ENCODE peak calls at places on chromosomes 5 and 9, in six cellular contexts. N is cardiac muscle cell, V is neuronal stem cell, K is heart right ventricle, H is right cardiac atrium, U is spleen. F is an unnamed sample.

GRCh38 chr9:16048129-16048528 is 495.3 kb downstream of the CCDC171 start:
- DNase-seq in N (no peak), V (no peak), K (no peak), H (no peak), U (no peak), F (no peak)

GRCh38 chr5:42591026-42591425 is 165.6 kb upstream of the CCDC152 start:
- DNase-seq in N (peak), V (no peak), K (peak), H (peak), U (no peak), F (no peak)

GRCh38 chr5:42404366-42404765 is 18.9 kb upstream of the GHR start:
- DNase-seq in N (no peak), V (no peak), K (no peak), H (no peak), U (no peak), F (no peak)

GRCh38 chr9:95031711-95032461 is 285.6 kb downstream of the FANCC start:
- DNase-seq in N (no peak), V (no peak), K (no peak), H (no peak), U (no peak), F (no peak)

GRCh38 chr9:35749515-35750255 is 598 bp downstream of the RGP1 start:
- DNase-seq in N (no peak), V (no peak), K (no peak), H (peak), U (peak), F (no peak)

GRCh38 chr9:109466623-109467590 is 31.2 kb downstream of the PTPN3 start:
- DNase-seq in N (peak), V (no peak), K (no peak), H (no peak), U (no peak), F (no peak)

GRCh38 chr5:151362970-151363369 is 15.6 kb upstream of the SLC36A2 start:
- DNase-seq in N (no peak), V (no peak), K (no peak), H (no peak), U (no peak), F (no peak)

GRCh38 chr5:109769597-109770291 is 80.0 kb downstream of the MAN2A1 start:
- DNase-seq in N (no peak), V (no peak), K (no peak), H (no peak), U (no peak), F (no peak)

GRCh38 chr5:127515693-127516440 is 1.6 kb upstream of the PRRC1 start:
- DNase-seq in N (no peak), V (no peak), K (no peak), H (no peak), U (no peak), F (no peak)

GRCh38 chr5:37900692-37901091 is 60.9 kb upstream of the GDNF start:
- DNase-seq in N (peak), V (no peak), K (peak), H (peak), U (no peak), F (no peak)

GRCh38 chr9:133115604-133116345 is 5.3 kb downstream of the RALGDS start:
- DNase-seq in N (no peak), V (no peak), K (peak), H (peak), U (peak), F (no peak)

GRCh38 chr9:71680189-71680983 is 87.9 kb downstream of the CEMIP2 start:
- DNase-seq in N (peak), V (no peak), K (no peak), H (no peak), U (no peak), F (no peak)

GRCh38 chr5:69136296-69136695 is 30.7 kb upstream of the CCNB1 start:
- DNase-seq in N (peak), V (no peak), K (no peak), H (no peak), U (no peak), F (no peak)

GRCh38 chr5:177310757-177311173 is 933 bp downstream of the MXD3 start:
- DNase-seq in N (peak), V (no peak), K (no peak), H (no peak), U (peak), F (no peak)

GRCh38 chr5:142213077-142213476 is 104.5 kb downstream of the NDFIP1 start:
- DNase-seq in N (no peak), V (no peak), K (no peak), H (no peak), U (no peak), F (no peak)

GRCh38 chr9:113479150-113479761 is 15.7 kb downstream of the RGS3 start:
- DNase-seq in N (no peak), V (no peak), K (no peak), H (peak), U (no peak), F (no peak)

GRCh38 chr5:78899922-78900362 is 85.2 kb downstream of the ARSB start:
- DNase-seq in N (peak), V (peak), K (no peak), H (no peak), U (no peak), F (no peak)

GRCh38 chr9:137025120-137025966 is 2.7 kb downstream of the ABCA2 start:
- DNase-seq in N (no peak), V (no peak), K (no peak), H (peak), U (peak), F (no peak)

GRCh38 chr5:140253985-140254384 is 48.9 kb downstream of the PFDN1 start:
- DNase-seq in N (no peak), V (no peak), K (no peak), H (peak), U (no peak), F (no peak)

GRCh38 chr9:131484560-131485185 is 18.0 kb upstream of the POMT1 start:
- DNase-seq in N (no peak), V (no peak), K (no peak), H (no peak), U (peak), F (no peak)
- H3K27ac ChIP-seq in N (no peak), V (no peak), K (peak), H (peak), U (no peak), F (no peak)

DNA sequence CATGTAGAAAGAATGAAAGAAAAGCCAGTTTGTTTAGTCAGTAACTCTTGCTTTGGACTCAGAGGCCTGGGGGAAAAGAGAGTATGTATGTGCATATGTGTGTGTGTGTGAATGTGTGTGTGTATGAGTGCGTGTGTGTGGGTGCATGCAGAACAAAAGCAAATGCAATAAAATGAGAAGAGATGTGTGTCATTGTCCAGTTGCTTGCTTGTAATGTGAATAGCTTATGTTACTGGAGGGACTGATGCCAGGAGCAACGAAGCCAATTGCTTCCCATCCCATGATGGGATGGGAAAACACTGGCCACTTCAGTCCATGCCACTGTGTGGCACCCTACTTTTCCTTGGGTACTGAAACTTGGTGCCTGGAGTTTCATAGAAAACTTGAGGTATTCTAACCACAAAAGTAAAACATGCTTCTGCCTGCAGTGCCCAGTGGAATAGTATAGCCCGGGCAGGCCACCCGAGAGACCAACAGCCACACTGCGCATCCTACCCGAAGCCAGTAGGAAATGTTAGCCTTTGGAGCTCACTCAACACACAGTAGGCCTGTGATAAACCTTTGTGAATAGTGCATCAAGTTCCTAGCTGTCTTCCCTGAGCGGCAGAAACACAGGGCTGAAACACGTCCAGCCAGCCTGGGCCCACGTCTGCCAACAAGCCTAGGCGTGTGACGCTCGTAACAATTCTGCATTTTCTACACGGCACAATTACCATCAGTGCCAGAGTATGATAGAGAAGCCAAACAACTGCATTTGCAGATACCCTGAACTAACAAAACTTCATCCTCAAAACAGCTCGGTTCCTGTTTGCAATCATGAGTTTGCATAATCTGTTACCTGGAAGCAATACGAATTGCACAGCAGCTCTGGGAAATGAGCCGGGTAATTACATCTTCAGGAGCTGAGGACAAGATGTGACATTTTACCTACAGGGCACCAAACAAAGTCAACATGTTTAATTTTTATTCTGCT is 198.1 kb downstream of the SYK start:
- DNase-seq in N (no peak), V (no peak), K (no peak), H (no peak), U (no peak), F (peak)
- H3K27ac ChIP-seq in N (no peak), V (no peak), K (no peak), H (no peak), U (no peak), F (peak)

DNA sequence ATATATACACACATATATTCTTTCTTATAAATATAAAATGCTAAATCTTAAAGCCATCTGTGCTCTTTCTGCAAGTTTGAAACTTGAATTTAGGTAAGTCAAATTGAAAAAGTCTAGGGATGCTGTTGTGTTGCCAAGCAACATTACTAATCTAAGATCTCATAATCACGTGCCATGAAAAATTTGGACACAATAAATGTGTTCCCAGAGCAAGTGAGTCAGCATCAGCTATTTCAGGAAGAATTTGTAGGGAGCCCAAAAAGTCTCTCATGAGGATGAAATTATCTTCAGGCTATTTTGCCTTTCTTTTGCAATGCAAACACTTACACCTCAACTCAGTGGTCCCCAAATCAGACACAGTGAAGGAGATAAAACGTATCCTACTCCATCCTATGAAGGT is 58.5 kb upstream of the ALDH1A1 start:
- DNase-seq in N (peak), V (no peak), K (no peak), H (no peak), U (no peak), F (no peak)
- H3K27ac ChIP-seq in N (no peak), V (no peak), K (no peak), H (no peak), U (no peak), F (no peak)

GRCh38 chr5:74255692-74256091 is 384.8 kb downstream of the ENC1 start:
- DNase-seq in N (no peak), V (no peak), K (no peak), H (no peak), U (no peak), F (no peak)

GRCh38 chr5:74259572-74259971 is 381.0 kb downstream of the ENC1 start:
- DNase-seq in N (no peak), V (no peak), K (no peak), H (no peak), U (no peak), F (no peak)

GRCh38 chr5:74256947-74257573 is 383.5 kb downstream of the ENC1 start:
- DNase-seq in N (no peak), V (no peak), K (no peak), H (peak), U (peak), F (no peak)

GRCh38 chr5:74254257-74254656 is 386.3 kb downstream of the ENC1 start:
- DNase-seq in N (no peak), V (no peak), K (no peak), H (no peak), U (no peak), F (no peak)

GRCh38 chr5:74257645-74258328 is 382.7 kb downstream of the ENC1 start:
- DNase-seq in N (peak), V (no peak), K (peak), H (peak), U (peak), F (no peak)
- H3K27ac ChIP-seq in N (no peak), V (no peak), K (peak), H (peak), U (peak), F (peak)

DNA sequence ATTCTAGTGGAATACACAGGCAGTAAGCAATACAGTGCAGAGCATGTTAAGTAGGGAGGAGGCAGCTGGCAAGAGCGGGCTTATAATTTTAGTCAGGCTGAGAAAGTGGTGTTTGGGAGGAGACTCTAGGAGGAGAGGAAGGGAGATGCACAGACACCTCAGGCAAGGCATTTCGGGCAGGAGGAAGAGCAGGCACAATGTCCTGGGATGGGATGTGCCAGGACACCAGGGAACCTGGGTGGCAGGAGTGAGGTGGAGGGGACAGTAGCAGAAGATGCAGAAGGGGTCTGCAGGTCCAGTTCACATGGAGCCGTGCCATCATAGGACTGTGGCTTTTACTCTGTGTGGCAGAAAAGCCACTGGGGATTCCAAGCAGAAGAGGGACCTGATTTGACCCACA is 143.7 kb upstream of the FSTL4 start:
- DNase-seq in N (no peak), V (no peak), K (no peak), H (no peak), U (no peak), F (no peak)
- H3K27ac ChIP-seq in N (no peak), V (no peak), K (no peak), H (no peak), U (no peak), F (no peak)